ENCODE peak calls at places on chromosomes 1 and 21, in five cellular contexts. One of them, this sample, is unnamed.

GRCh38 chr1:31750858-31751638 is 13.1 kb downstream of the ADGRB2 start:
- DNase-seq in AG10803: peak; percentile 73
- DNase-seq in BJ: peak; percentile 24
- DNase-seq in mesenchymal stem cell: peak; percentile 69
- DNase-seq in fibroblast of the aortic adventitia: peak; percentile 62
- DNase-seq in this sample: no peak

GRCh38 chr1:156291226-156292061 is 4.0 kb downstream of the GLMP start:
- DNase-seq in mesenchymal stem cell: peak; percentile 88
- DNase-seq in AG10803: peak; percentile 77
- DNase-seq in fibroblast of the aortic adventitia: peak; percentile 76
- DNase-seq in BJ: peak; percentile 37
- DNase-seq in this sample: peak; percentile 87

GRCh38 chr1:41498809-41499208 is 14.3 kb upstream of the EDN2 start:
- DNase-seq in AG10803: peak; percentile 88
- DNase-seq in fibroblast of the aortic adventitia: peak; percentile 58
- DNase-seq in mesenchymal stem cell: no peak
- DNase-seq in BJ: no peak
- DNase-seq in this sample: no peak

GRCh38 chr1:41950820-41951219 is 32.1 kb upstream of the HIVEP3 start:
- DNase-seq in AG10803: no peak
- DNase-seq in fibroblast of the aortic adventitia: no peak
- DNase-seq in mesenchymal stem cell: no peak
- DNase-seq in BJ: no peak
- DNase-seq in this sample: no peak

GRCh38 chr21:42251654-42252053 is 32.7 kb downstream of the ABCG1 start:
- DNase-seq in BJ: no peak
- DNase-seq in fibroblast of the aortic adventitia: no peak
- DNase-seq in AG10803: no peak
- DNase-seq in mesenchymal stem cell: no peak
- DNase-seq in this sample: no peak

GRCh38 chr21:35106246-35106835 is 57.2 kb upstream of the RUNX1 start:
- DNase-seq in AG10803: no peak
- DNase-seq in fibroblast of the aortic adventitia: peak; percentile 23
- DNase-seq in BJ: no peak
- DNase-seq in mesenchymal stem cell: peak; percentile 50
- DNase-seq in this sample: no peak

GRCh38 chr1:168092566-168093355 is 44.0 kb downstream of the GPR161 start:
- DNase-seq in fibroblast of the aortic adventitia: peak; percentile 35
- DNase-seq in AG10803: peak; percentile 38
- DNase-seq in BJ: no peak
- DNase-seq in mesenchymal stem cell: peak; percentile 8
- DNase-seq in this sample: no peak

GRCh38 chr1:13766906-13767564 is 67.0 kb downstream of the PRDM2 start:
- DNase-seq in BJ: peak; percentile 84
- DNase-seq in AG10803: peak; percentile 74
- DNase-seq in fibroblast of the aortic adventitia: peak; percentile 77
- DNase-seq in mesenchymal stem cell: no peak
- DNase-seq in this sample: no peak

GRCh38 chr1:22349302-22350043 is 102.2 kb upstream of the ZBTB40 start:
- DNase-seq in mesenchymal stem cell: no peak
- DNase-seq in AG10803: no peak
- DNase-seq in fibroblast of the aortic adventitia: no peak
- DNase-seq in BJ: no peak
- DNase-seq in this sample: peak; percentile 20

GRCh38 chr1:40755052-40755451 is 28.5 kb upstream of the KCNQ4 start:
- DNase-seq in BJ: no peak
- DNase-seq in fibroblast of the aortic adventitia: peak; percentile 26
- DNase-seq in AG10803: peak; percentile 31
- DNase-seq in mesenchymal stem cell: peak; percentile 22
- DNase-seq in this sample: no peak

GRCh38 chr21:44299085-44299457 is 782 bp upstream of the PFKL start:
- DNase-seq in AG10803: peak; percentile 14
- DNase-seq in mesenchymal stem cell: peak; percentile 54
- DNase-seq in fibroblast of the aortic adventitia: peak; percentile 26
- DNase-seq in BJ: no peak
- DNase-seq in this sample: no peak

GRCh38 chr1:55428944-55429931 is 214.1 kb upstream of the USP24 start:
- DNase-seq in mesenchymal stem cell: peak; percentile 97
- DNase-seq in AG10803: peak; percentile 99
- DNase-seq in fibroblast of the aortic adventitia: peak; percentile 100
- DNase-seq in BJ: peak; percentile 97
- DNase-seq in this sample: no peak

GRCh38 chr1:43835141-43836021 is 98.2 kb upstream of the ARTN start:
- DNase-seq in AG10803: peak; percentile 93
- DNase-seq in fibroblast of the aortic adventitia: peak; percentile 88
- DNase-seq in BJ: peak; percentile 89
- DNase-seq in mesenchymal stem cell: peak; percentile 96
- DNase-seq in this sample: peak; percentile 75

GRCh38 chr1:51241119-51241518 is 5.0 kb downstream of the RNF11 start:
- DNase-seq in AG10803: no peak
- DNase-seq in mesenchymal stem cell: no peak
- DNase-seq in BJ: no peak
- DNase-seq in fibroblast of the aortic adventitia: no peak
- DNase-seq in this sample: no peak

GRCh38 chr1:39183503-39184353 is 20.8 kb upstream of the MACF1 start:
- DNase-seq in fibroblast of the aortic adventitia: peak; percentile 47
- DNase-seq in mesenchymal stem cell: peak; percentile 90
- DNase-seq in AG10803: peak; percentile 70
- DNase-seq in BJ: peak; percentile 27
- DNase-seq in this sample: peak; percentile 31

GRCh38 chr1:115189814-115190541 is 100.7 kb upstream of the TSPAN2 start:
- DNase-seq in fibroblast of the aortic adventitia: peak; percentile 96
- DNase-seq in BJ: peak; percentile 95
- DNase-seq in AG10803: peak; percentile 95
- DNase-seq in mesenchymal stem cell: peak; percentile 73
- DNase-seq in this sample: no peak

GRCh38 chr1:79082233-79082632 is 75.7 kb upstream of the ADGRL4 start:
- DNase-seq in AG10803: no peak
- DNase-seq in fibroblast of the aortic adventitia: no peak
- DNase-seq in mesenchymal stem cell: no peak
- DNase-seq in BJ: no peak
- DNase-seq in this sample: no peak

GRCh38 chr1:21338568-21339401 is 48.5 kb upstream of the ECE1 start:
- DNase-seq in AG10803: no peak
- DNase-seq in mesenchymal stem cell: peak; percentile 91
- DNase-seq in fibroblast of the aortic adventitia: peak; percentile 64
- DNase-seq in BJ: no peak
- DNase-seq in this sample: no peak

GRCh38 chr1:220696226-220696862 is 6.2 kb downstream of the C1orf115 start:
- DNase-seq in mesenchymal stem cell: no peak
- DNase-seq in BJ: no peak
- DNase-seq in AG10803: no peak
- DNase-seq in fibroblast of the aortic adventitia: no peak
- DNase-seq in this sample: no peak

GRCh38 chr1:174785506-174785905 is 214.2 kb upstream of the CACYBP start:
- DNase-seq in mesenchymal stem cell: no peak
- DNase-seq in AG10803: no peak
- DNase-seq in BJ: no peak
- DNase-seq in fibroblast of the aortic adventitia: no peak
- DNase-seq in this sample: no peak

GRCh38 chr1:225746361-225747179 is 31.1 kb upstream of the SRP9 start:
- DNase-seq in AG10803: peak; percentile 86
- DNase-seq in BJ: peak; percentile 68
- DNase-seq in fibroblast of the aortic adventitia: peak; percentile 94
- DNase-seq in mesenchymal stem cell: peak; percentile 87
- DNase-seq in this sample: peak; percentile 43
- H3K4me3 ChIP-seq in AG10803: peak overlapping the region; percentile 68
- H3K4me3 ChIP-seq in BJ: peak overlapping the region; percentile 32
- H3K4me3 ChIP-seq in fibroblast of the aortic adventitia: peak overlapping the region; percentile 68
- H3K4me3 ChIP-seq in mesenchymal stem cell: peak overlapping the region; percentile 78
- H3K4me3 ChIP-seq in this sample: peak overlapping the region; percentile 39

GRCh38 chr1:47330212-47330611 is 3.4 kb upstream of the CMPK1 start:
- DNase-seq in mesenchymal stem cell: no peak
- DNase-seq in fibroblast of the aortic adventitia: no peak
- DNase-seq in BJ: no peak
- DNase-seq in AG10803: no peak
- DNase-seq in this sample: no peak
- H3K4me3 ChIP-seq in mesenchymal stem cell: no peak overlapping the region
- H3K4me3 ChIP-seq in fibroblast of the aortic adventitia: no peak overlapping the region
- H3K4me3 ChIP-seq in BJ: no peak overlapping the region
- H3K4me3 ChIP-seq in AG10803: no peak overlapping the region
- H3K4me3 ChIP-seq in this sample: no peak overlapping the region

GRCh38 chr1:109467301-109467777 is 993 bp downstream of the SYPL2 start:
- DNase-seq in AG10803: no peak
- DNase-seq in mesenchymal stem cell: no peak
- DNase-seq in BJ: no peak
- DNase-seq in fibroblast of the aortic adventitia: no peak
- DNase-seq in this sample: no peak
- H3K4me3 ChIP-seq in AG10803: peak overlapping the region; percentile 22
- H3K4me3 ChIP-seq in mesenchymal stem cell: peak overlapping the region; percentile 78
- H3K4me3 ChIP-seq in BJ: peak overlapping the region; percentile 83
- H3K4me3 ChIP-seq in fibroblast of the aortic adventitia: no peak overlapping the region
- H3K4me3 ChIP-seq in this sample: no peak overlapping the region

GRCh38 chr1:98965394-98965793 is 39.3 kb downstream of the PLPPR5 start:
- DNase-seq in AG10803: no peak
- DNase-seq in fibroblast of the aortic adventitia: no peak
- DNase-seq in mesenchymal stem cell: no peak
- DNase-seq in BJ: no peak
- DNase-seq in this sample: no peak

GRCh38 chr1:98963359-98963758 is 41.3 kb downstream of the PLPPR5 start:
- DNase-seq in BJ: peak; percentile 12
- DNase-seq in fibroblast of the aortic adventitia: peak; percentile 56
- DNase-seq in mesenchymal stem cell: peak; percentile 37
- DNase-seq in AG10803: peak; percentile 43
- DNase-seq in this sample: no peak

GRCh38 chr1:98969753-98970152 is 34.9 kb downstream of the PLPPR5 start:
- DNase-seq in mesenchymal stem cell: no peak
- DNase-seq in BJ: no peak
- DNase-seq in fibroblast of the aortic adventitia: no peak
- DNase-seq in AG10803: no peak
- DNase-seq in this sample: no peak

GRCh38 chr1:98964198-98964597 is 40.5 kb downstream of the PLPPR5 start:
- DNase-seq in mesenchymal stem cell: no peak
- DNase-seq in BJ: no peak
- DNase-seq in AG10803: no peak
- DNase-seq in fibroblast of the aortic adventitia: no peak
- DNase-seq in this sample: no peak

DNA sequence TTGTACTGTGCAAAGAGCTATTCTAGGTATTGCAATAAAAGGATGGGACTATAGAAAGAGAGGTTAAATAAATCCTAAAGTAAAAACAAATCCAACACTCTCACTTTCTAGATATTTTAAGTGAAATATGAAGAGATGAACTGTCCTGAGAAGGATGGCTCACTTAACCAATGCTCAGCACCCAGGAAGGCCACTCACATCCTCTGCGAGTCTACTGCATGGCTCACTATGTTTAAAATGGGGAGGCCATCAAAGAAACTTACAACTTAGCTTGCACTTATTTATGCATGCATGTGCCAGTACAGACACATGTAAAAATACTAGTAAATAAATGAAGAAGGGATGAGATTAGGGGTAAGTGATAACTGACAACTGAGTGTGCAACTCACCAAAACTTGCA is 37.5 kb downstream of the PLPPR5 start:
- DNase-seq in AG10803: no peak
- DNase-seq in BJ: no peak
- DNase-seq in fibroblast of the aortic adventitia: no peak
- DNase-seq in mesenchymal stem cell: no peak
- DNase-seq in this sample: no peak
- H3K4me3 ChIP-seq in AG10803: no peak overlapping the region
- H3K4me3 ChIP-seq in BJ: no peak overlapping the region
- H3K4me3 ChIP-seq in fibroblast of the aortic adventitia: no peak overlapping the region
- H3K4me3 ChIP-seq in mesenchymal stem cell: no peak overlapping the region
- H3K4me3 ChIP-seq in this sample: no peak overlapping the region

This sample was measured in BE2C.